ENCODE peak calls at places on chromosomes 1 and 21, in five cellular contexts. One of them, this sample, is unnamed.
A peak's percentile ranks its signal among the peaks of the same experiment; 100 is the strongest.

GRCh38 chr21:35314896-35315582 is 265.9 kb upstream of the RUNX1 start:
- DNase-seq in H9: no peak
- DNase-seq in AG09309: no peak
- DNase-seq in PC-3: no peak
- DNase-seq in AG09319: no peak
- DNase-seq in this sample: no peak

GRCh38 chr21:28142692-28143091 is 850.0 kb downstream of the LTN1 start:
- DNase-seq in PC-3: peak; percentile 54
- DNase-seq in H9: no peak
- DNase-seq in AG09309: no peak
- DNase-seq in AG09319: peak; percentile 31
- DNase-seq in this sample: no peak

GRCh38 chr1:224292419-224292818 is 37.6 kb downstream of the NVL start:
- DNase-seq in PC-3: peak; percentile 95
- DNase-seq in AG09319: no peak
- DNase-seq in AG09309: no peak
- DNase-seq in H9: no peak
- DNase-seq in this sample: no peak

GRCh38 chr21:21851657-21852056 is 853.4 kb downstream of the NCAM2 start:
- DNase-seq in H9: no peak
- DNase-seq in AG09319: no peak
- DNase-seq in PC-3: peak; percentile 49
- DNase-seq in AG09309: no peak
- DNase-seq in this sample: no peak

GRCh38 chr1:235021321-235021720 is 107.3 kb downstream of the TOMM20 start:
- DNase-seq in PC-3: no peak
- DNase-seq in AG09309: no peak
- DNase-seq in AG09319: no peak
- DNase-seq in H9: no peak
- DNase-seq in this sample: no peak

GRCh38 chr21:28235169-28235892 is 757.3 kb downstream of the LTN1 start:
- DNase-seq in AG09309: no peak
- DNase-seq in H9: peak; percentile 53
- DNase-seq in PC-3: no peak
- DNase-seq in AG09319: no peak
- DNase-seq in this sample: no peak

GRCh38 chr1:237239248-237239647 is 197.3 kb downstream of the RYR2 start:
- DNase-seq in AG09309: no peak
- DNase-seq in AG09319: no peak
- DNase-seq in PC-3: no peak
- DNase-seq in H9: peak; percentile 81
- DNase-seq in this sample: no peak

GRCh38 chr1:57281324-57281723 is 142.5 kb downstream of the DAB1 start:
- DNase-seq in H9: no peak
- DNase-seq in AG09309: no peak
- DNase-seq in PC-3: no peak
- DNase-seq in AG09319: no peak
- DNase-seq in this sample: no peak

GRCh38 chr1:40653851-40654537 is 11.5 kb downstream of the RIMS3 start:
- DNase-seq in AG09309: no peak
- DNase-seq in PC-3: no peak
- DNase-seq in AG09319: no peak
- DNase-seq in H9: peak; percentile 73
- DNase-seq in this sample: peak; percentile 84

GRCh38 chr1:89556716-89557442 is 32.2 kb downstream of the LRRC8B start:
- DNase-seq in AG09309: no peak
- DNase-seq in PC-3: no peak
- DNase-seq in H9: no peak
- DNase-seq in AG09319: no peak
- DNase-seq in this sample: no peak

GRCh38 chr1:43270421-43271095 is 775 bp downstream of the TMEM125 start:
- DNase-seq in H9: peak; percentile 99
- DNase-seq in AG09309: no peak
- DNase-seq in PC-3: peak; percentile 88
- DNase-seq in AG09319: no peak
- DNase-seq in this sample: no peak

DNA sequence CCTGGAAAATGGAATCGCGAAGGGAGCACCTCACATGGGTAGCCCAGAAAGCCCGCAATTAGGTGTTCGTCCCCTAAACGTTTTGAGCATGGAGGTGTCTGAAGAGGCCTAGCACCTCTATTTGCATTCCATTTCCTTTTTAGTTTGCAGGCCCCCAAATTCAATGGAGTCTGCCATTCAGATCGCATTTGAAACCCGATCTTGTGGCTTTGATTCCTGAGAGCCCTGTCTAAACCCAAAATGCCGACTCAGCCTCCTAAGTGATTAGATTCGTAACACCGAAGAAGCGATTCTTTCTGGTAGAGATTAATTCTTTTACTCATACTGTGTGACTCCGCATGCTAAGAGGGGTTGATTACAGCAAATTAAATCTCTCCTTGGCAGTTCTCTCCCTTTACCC is 415.2 kb upstream of the KAZN start:
- DNase-seq in AG09319: no peak
- DNase-seq in AG09309: no peak
- DNase-seq in PC-3: no peak
- DNase-seq in H9: peak; percentile 28
- DNase-seq in this sample: no peak
- TF ChIP-seq CTCF in AG09319: no peak
- TF ChIP-seq CTCF in AG09309: no peak
- TF ChIP-seq CTCF in PC-3: no peak
- TF ChIP-seq CTCF in H9: no peak
- TF ChIP-seq CTCF in this sample: no peak

DNA sequence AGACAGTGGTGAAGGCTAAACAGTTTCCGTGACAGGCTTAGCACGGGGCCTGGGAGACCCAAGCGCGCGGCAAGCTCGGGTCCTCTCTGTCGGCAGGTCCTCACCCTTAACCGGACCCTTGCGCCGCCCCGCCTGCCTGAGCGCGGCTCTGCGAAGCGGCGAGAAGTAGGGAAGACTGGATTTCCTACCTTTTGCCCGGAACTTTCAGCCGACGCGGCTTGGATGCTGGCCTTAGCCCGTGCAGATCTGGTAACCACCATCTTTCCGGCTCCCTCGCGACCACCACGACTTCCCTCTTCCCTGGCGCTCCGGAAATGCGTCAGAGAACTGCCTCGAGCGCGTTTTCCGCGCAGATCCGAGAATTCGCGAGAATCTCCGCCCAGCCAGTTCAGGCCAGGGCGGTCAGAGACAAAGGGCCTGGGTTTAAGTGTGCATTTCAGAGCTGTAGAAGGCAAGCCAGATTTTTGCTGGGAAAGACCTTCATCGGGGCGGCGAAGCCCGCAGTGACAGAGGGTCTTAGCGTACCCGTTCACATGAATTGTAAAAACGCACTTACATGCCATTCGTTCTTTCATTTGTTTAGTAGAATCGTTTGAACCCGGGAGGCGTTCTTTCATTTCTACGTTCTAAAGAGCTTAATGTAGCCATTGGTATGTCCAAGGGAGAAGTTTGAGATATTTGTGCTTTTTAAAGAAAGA is at the start of gene DNTTIP2:
- DNase-seq in PC-3: peak; percentile 95
- DNase-seq in H9: peak; percentile 94
- DNase-seq in AG09319: peak; percentile 63
- DNase-seq in AG09309: peak; percentile 39
- DNase-seq in this sample: peak; percentile 95
- TF ChIP-seq CTCF in PC-3: no peak
- TF ChIP-seq CTCF in H9: no peak
- TF ChIP-seq CTCF in AG09319: no peak
- TF ChIP-seq CTCF in AG09309: no peak
- TF ChIP-seq CTCF in this sample: no peak

GRCh38 chr1:15820478-15820877 is 13.0 kb upstream of the UQCRHL start:
- DNase-seq in PC-3: no peak
- DNase-seq in AG09309: no peak
- DNase-seq in H9: no peak
- DNase-seq in AG09319: no peak
- DNase-seq in this sample: no peak
- TF ChIP-seq CTCF in PC-3: no peak
- TF ChIP-seq CTCF in AG09309: no peak
- TF ChIP-seq CTCF in H9: no peak
- TF ChIP-seq CTCF in AG09319: no peak
- TF ChIP-seq CTCF in this sample: no peak

DNA sequence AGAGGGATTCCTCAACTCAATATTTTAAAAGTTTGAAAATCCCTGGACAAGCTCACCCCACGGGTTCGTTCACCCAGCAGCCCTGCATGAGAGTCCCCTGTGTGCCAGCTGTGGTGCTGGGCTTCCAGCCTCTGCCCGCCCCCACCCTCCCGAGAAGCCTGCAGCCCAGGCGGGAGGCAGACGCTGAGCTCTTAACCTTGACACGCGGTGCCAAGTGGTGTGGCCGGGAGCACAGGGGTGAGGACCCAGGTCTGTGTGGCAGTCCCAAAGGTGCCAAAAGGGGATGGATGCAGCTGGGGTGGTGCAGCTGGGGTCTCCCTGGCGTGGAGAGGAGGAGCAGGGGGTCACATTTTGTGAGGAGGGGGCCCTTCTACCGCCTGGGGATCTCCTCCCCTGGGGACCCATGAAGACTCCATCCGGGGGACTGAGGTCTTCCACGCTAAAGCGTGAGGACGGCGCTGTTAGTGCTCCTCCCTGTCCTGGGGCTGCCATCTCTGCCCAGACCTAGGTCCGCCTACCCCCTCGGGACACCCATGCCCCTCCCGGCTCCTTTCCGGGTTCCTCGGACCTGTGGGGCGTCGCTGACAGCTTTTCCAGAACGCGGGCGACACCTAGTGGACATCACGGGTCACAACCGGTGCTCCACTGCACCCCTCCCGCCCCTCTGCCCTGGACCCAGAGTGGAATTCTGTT is 12.9 kb downstream of the PLA2G2F start:
- DNase-seq in AG09319: peak; percentile 35
- DNase-seq in H9: peak; percentile 89
- DNase-seq in AG09309: peak; percentile 4
- DNase-seq in PC-3: peak; percentile 80
- DNase-seq in this sample: peak; percentile 89
- TF ChIP-seq CTCF in AG09319: peak; percentile 87
- TF ChIP-seq CTCF in H9: peak; percentile 94
- TF ChIP-seq CTCF in AG09309: peak; percentile 92
- TF ChIP-seq CTCF in PC-3: peak; percentile 89
- TF ChIP-seq CTCF in this sample: peak; percentile 92

GRCh38 chr1:208781391-208782035 is 537.3 kb upstream of the PLXNA2 start:
- DNase-seq in PC-3: no peak
- DNase-seq in AG09309: no peak
- DNase-seq in AG09319: no peak
- DNase-seq in H9: peak; percentile 66
- DNase-seq in this sample: no peak
- TF ChIP-seq CTCF in PC-3: no peak
- TF ChIP-seq CTCF in AG09309: no peak
- TF ChIP-seq CTCF in AG09319: no peak
- TF ChIP-seq CTCF in H9: no peak
- TF ChIP-seq CTCF in this sample: no peak

GRCh38 chr1:152623203-152623844 is 421 bp upstream of the LCE3A start:
- DNase-seq in PC-3: peak; percentile 1
- DNase-seq in AG09309: no peak
- DNase-seq in H9: no peak
- DNase-seq in AG09319: no peak
- DNase-seq in this sample: peak; percentile 33
- TF ChIP-seq CTCF in PC-3: peak; percentile 40
- TF ChIP-seq CTCF in AG09309: peak; percentile 4
- TF ChIP-seq CTCF in H9: no peak
- TF ChIP-seq CTCF in AG09319: no peak
- TF ChIP-seq CTCF in this sample: peak; percentile 48

GRCh38 chr1:100543640-100544039 is 5.7 kb downstream of the GPR88 start:
- DNase-seq in PC-3: peak; percentile 79
- DNase-seq in H9: peak; percentile 70
- DNase-seq in AG09309: no peak
- DNase-seq in AG09319: no peak
- DNase-seq in this sample: no peak
- TF ChIP-seq CTCF in PC-3: peak; percentile 74
- TF ChIP-seq CTCF in H9: peak; percentile 79
- TF ChIP-seq CTCF in AG09309: peak; percentile 24
- TF ChIP-seq CTCF in AG09319: no peak
- TF ChIP-seq CTCF in this sample: no peak

GRCh38 chr1:20665736-20666135 is 4.6 kb upstream of the DDOST start:
- DNase-seq in AG09319: no peak
- DNase-seq in AG09309: no peak
- DNase-seq in H9: no peak
- DNase-seq in PC-3: no peak
- DNase-seq in this sample: no peak
- TF ChIP-seq CTCF in AG09319: no peak
- TF ChIP-seq CTCF in AG09309: no peak
- TF ChIP-seq CTCF in H9: no peak
- TF ChIP-seq CTCF in PC-3: no peak
- TF ChIP-seq CTCF in this sample: no peak

GRCh38 chr1:168057355-168057754 is 79.4 kb downstream of the GPR161 start:
- DNase-seq in AG09319: no peak
- DNase-seq in H9: no peak
- DNase-seq in PC-3: no peak
- DNase-seq in AG09309: no peak
- DNase-seq in this sample: no peak

GRCh38 chr1:168050880-168051279 is 85.8 kb downstream of the GPR161 start:
- DNase-seq in AG09319: no peak
- DNase-seq in PC-3: no peak
- DNase-seq in H9: no peak
- DNase-seq in AG09309: no peak
- DNase-seq in this sample: no peak

GRCh38 chr1:168053681-168054080 is 83.0 kb downstream of the GPR161 start:
- DNase-seq in AG09309: no peak
- DNase-seq in AG09319: no peak
- DNase-seq in PC-3: no peak
- DNase-seq in H9: no peak
- DNase-seq in this sample: no peak

GRCh38 chr1:168057921-168058320 is 78.8 kb downstream of the GPR161 start:
- DNase-seq in AG09319: no peak
- DNase-seq in PC-3: peak; percentile 40
- DNase-seq in H9: no peak
- DNase-seq in AG09309: no peak
- DNase-seq in this sample: no peak

DNA sequence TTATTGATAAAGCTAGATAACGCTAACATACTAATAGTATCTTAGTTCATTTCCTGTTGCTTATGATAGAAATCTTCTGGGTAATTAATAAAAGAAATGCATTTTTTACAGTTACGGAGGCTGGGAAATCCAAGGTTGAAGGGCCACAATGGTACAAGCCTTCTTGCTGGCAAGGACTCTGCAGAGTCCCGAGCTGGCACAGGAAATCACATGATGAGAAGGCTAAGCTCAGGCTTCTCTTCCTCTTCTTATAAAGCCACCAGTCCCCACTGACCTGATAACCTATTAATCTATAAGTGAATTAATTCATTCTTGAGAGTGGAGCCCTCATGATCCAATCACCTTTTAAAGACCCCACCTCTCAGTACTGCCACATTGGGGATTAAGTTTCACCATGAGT is 82.6 kb downstream of the GPR161 start:
- DNase-seq in H9: no peak
- DNase-seq in AG09319: no peak
- DNase-seq in AG09309: no peak
- DNase-seq in PC-3: no peak
- DNase-seq in this sample: no peak
- TF ChIP-seq CTCF in H9: no peak
- TF ChIP-seq CTCF in AG09319: no peak
- TF ChIP-seq CTCF in AG09309: no peak
- TF ChIP-seq CTCF in PC-3: no peak
- TF ChIP-seq CTCF in this sample: no peak